ENCODE peak calls at places on chromosomes 7 and 10, in five cellular contexts. P, U, L, W and M are unnamed samples. For H3K4me1, the result is how much of the 10 kb centered on the place peaks cover.

GRCh38 chr7:158944195-158944594 is 87.8 kb downstream of the DYNC2I1 start:
- DNase-seq in P (no peak), U (no peak), L (no peak), W (no peak), M (no peak)

GRCh38 chr10:35565602-35566061 is 39.5 kb upstream of the GJD4 start:
- DNase-seq in P (no peak), U (no peak), L (no peak), W (no peak), M (no peak)

GRCh38 chr7:135411098-135411497 is 98.8 kb downstream of the CNOT4 start:
- DNase-seq in P (no peak), U (no peak), L (no peak), W (no peak), M (no peak)

GRCh38 chr10:75448166-75448565 is 16.7 kb downstream of the LRMDA start:
- DNase-seq in P (no peak), U (no peak), L (no peak), W (no peak), M (no peak)

GRCh38 chr10:71708301-71708703 is 11.3 kb downstream of the C10orf105 start:
- DNase-seq in P (peak), U (peak), L (peak), W (peak), M (peak)

GRCh38 chr7:133815677-133816210 is 311.4 kb upstream of the LRGUK start:
- DNase-seq in P (no peak), U (no peak), L (no peak), W (peak), M (no peak)

GRCh38 chr7:1054438-1055083 is 10.2 kb downstream of the GPR146 start:
- DNase-seq in P (no peak), U (no peak), L (peak), W (no peak), M (peak)

GRCh38 chr7:68408873-68409272 is 1189.4 kb upstream of the AUTS2 start:
- DNase-seq in P (no peak), U (no peak), L (no peak), W (no peak), M (no peak)

GRCh38 chr10:124250506-124250905 is 157.1 kb upstream of the CHST15 start:
- DNase-seq in P (peak), U (no peak), L (no peak), W (no peak), M (no peak)

GRCh38 chr10:116774728-116775151 is 32.4 kb upstream of the HSPA12A start:
- DNase-seq in P (peak), U (no peak), L (peak), W (no peak), M (no peak)

GRCh38 chr10:111968624-111969023 is 214.9 kb downstream of the GPAM start:
- DNase-seq in P (no peak), U (no peak), L (no peak), W (no peak), M (no peak)

GRCh38 chr10:128060341-128060851 is 65.8 kb downstream of the MKI67 start:
- DNase-seq in P (no peak), U (peak), L (no peak), W (no peak), M (no peak)

GRCh38 chr10:21600804-21601512 is 66.9 kb downstream of the MLLT10 start:
- DNase-seq in P (no peak), U (no peak), L (no peak), W (no peak), M (no peak)

GRCh38 chr7:5214236-5214635 is 24.2 kb downstream of the WIPI2 start:
- DNase-seq in P (no peak), U (no peak), L (no peak), W (no peak), M (no peak)

GRCh38 chr7:2521952-2522591 is 2.5 kb downstream of the LFNG start:
- DNase-seq in P (peak), U (peak), L (no peak), W (peak), M (no peak)

GRCh38 chr7:117012284-117013174 is 59.2 kb downstream of the ST7 start:
- DNase-seq in P (no peak), U (no peak), L (no peak), W (peak), M (no peak)

GRCh38 chr10:124478517-124478916 is 16.9 kb downstream of the LHPP start:
- DNase-seq in P (no peak), U (no peak), L (no peak), W (no peak), M (no peak)

GRCh38 chr7:7438851-7439250 is 96.8 kb downstream of the COL28A1 start:
- DNase-seq in P (no peak), U (no peak), L (no peak), W (peak), M (no peak)

GRCh38 chr7:36949711-36950600 is 225.7 kb upstream of the AOAH start:
- DNase-seq in P (peak), U (peak), L (no peak), W (peak), M (no peak)

GRCh38 chr10:13231190-13231589 is 3.0 kb downstream of the UCMA start:
- DNase-seq in P (no peak), U (no peak), L (no peak), W (no peak), M (no peak)

GRCh38 chr10:92162541-92162940 is 128.3 kb downstream of the CPEB3 start:
- DNase-seq in P (no peak), U (no peak), L (no peak), W (no peak), M (no peak)

GRCh38 chr7:19177269-19177668 is 32.0 kb upstream of the FERD3L start:
- DNase-seq in P (no peak), U (no peak), L (no peak), W (no peak), M (no peak)

DNA sequence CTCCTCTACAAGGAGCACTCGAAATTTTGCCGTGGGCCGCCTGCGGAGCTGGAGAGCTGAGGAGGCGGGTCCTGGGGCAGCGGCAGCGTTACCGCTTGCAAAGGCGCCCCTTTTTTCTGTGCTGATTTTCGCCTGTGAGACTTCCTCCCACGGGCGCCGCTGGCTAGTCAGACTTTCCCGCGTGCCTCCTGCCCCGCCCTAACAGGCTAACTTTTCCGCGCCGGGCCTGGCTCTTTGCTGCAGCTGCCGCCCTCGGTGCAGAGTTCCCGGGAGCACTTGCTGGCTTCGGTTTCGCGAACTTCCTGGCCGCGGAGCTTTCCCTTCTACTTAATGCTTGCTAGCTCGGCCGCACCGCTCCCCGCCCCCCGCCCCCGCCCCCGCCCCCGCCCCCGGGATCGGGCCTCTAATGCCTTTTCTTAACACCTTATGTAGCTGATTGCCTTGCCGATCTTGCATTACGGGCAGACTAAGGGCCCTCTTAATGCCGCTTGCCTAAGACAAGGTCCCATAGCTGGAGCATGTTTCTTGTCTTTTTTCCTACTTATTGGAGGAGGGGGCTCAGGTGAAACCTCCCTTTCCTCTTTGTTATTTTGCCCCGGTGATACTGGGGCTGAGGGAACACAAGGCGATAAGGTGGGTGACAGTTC is 37.9 kb upstream of the RASGEF1A start:
- DNase-seq in P (peak), U (peak), L (peak), W (peak), M (peak)
- H3K4me3 ChIP-seq in P (no peak), U (peak), L (peak), W (peak), M (peak)

GRCh38 chr10:119098576-119098975 is 5.3 kb upstream of the DENND10 start:
- DNase-seq in P (no peak), U (no peak), L (no peak), W (no peak), M (no peak)

GRCh38 chr10:119105155-119105554 is 1.2 kb downstream of the DENND10 start:
- DNase-seq in P (no peak), U (no peak), L (no peak), W (no peak), M (no peak)

GRCh38 chr10:119104653-119105024 is 726 bp downstream of the DENND10 start:
- DNase-seq in P (peak), U (no peak), L (peak), W (peak), M (no peak)

GRCh38 chr10:119103241-119103640 is 672 bp upstream of the DENND10 start:
- DNase-seq in P (no peak), U (no peak), L (no peak), W (no peak), M (no peak)

GRCh38 chr10:119103687-119104652 is at the start of gene DENND10:
- DNase-seq in P (peak), U (peak), L (peak), W (peak), M (peak)
- TF ChIP-seq POLR2A in P (peak), U (peak), L (peak), W (peak), M (peak)

GRCh38 chr7:80634505-80634904 is 3.9 kb upstream of the CD36 start:
- DNase-seq in P (no peak), U (no peak), L (no peak), W (peak), M (no peak)
- H3K4me1 ChIP-seq in P (under half), U (under half), L (under half), W (under half), M (under half)

GRCh38 chr7:51175992-51176388 is 140.6 kb downstream of the COBL start:
- DNase-seq in P (no peak), U (no peak), L (no peak), W (no peak), M (no peak)
- H3K4me3 ChIP-seq in P (no peak), U (no peak), L (no peak), W (no peak), M (no peak)